ENCODE peak calls at places on chromosomes 5 and 9, in four cellular contexts. One of them, this sample, is unnamed.

GRCh38 chr5:146965781-146966659 is 87.5 kb upstream of the PPP2R2B start:
- DNase-seq in A549: peak
- DNase-seq in HepG2: peak
- DNase-seq in GM12878: peak
- DNase-seq in this sample: peak

GRCh38 chr9:8821910-8822666 is 1022.5 kb upstream of the DMAC1 start:
- DNase-seq in GM12878: no peak
- DNase-seq in HepG2: no peak
- DNase-seq in A549: no peak
- DNase-seq in this sample: no peak

GRCh38 chr9:129166962-129167557 is 11.0 kb downstream of the IER5L start:
- DNase-seq in A549: peak
- DNase-seq in GM12878: no peak
- DNase-seq in HepG2: peak
- DNase-seq in this sample: no peak

GRCh38 chr9:92637886-92638620 is 31.9 kb downstream of the IPPK start:
- DNase-seq in HepG2: no peak
- DNase-seq in GM12878: no peak
- DNase-seq in A549: no peak
- DNase-seq in this sample: no peak

GRCh38 chr9:112180387-112180881 is 5.3 kb upstream of the SUSD1 start:
- DNase-seq in GM12878: no peak
- DNase-seq in A549: no peak
- DNase-seq in HepG2: peak
- DNase-seq in this sample: no peak

GRCh38 chr9:137705443-137705863 is 86.6 kb downstream of the EHMT1 start:
- DNase-seq in GM12878: peak
- DNase-seq in HepG2: no peak
- DNase-seq in A549: no peak
- DNase-seq in this sample: no peak

GRCh38 chr9:125867752-125868400 is 120.7 kb downstream of the PBX3 start:
- DNase-seq in GM12878: no peak
- DNase-seq in A549: no peak
- DNase-seq in HepG2: no peak
- DNase-seq in this sample: no peak

GRCh38 chr9:114205171-114206015 is 50.1 kb downstream of the COL27A1 start:
- DNase-seq in A549: no peak
- DNase-seq in GM12878: no peak
- DNase-seq in HepG2: no peak
- DNase-seq in this sample: no peak

GRCh38 chr5:170886210-170886894 is 24.5 kb downstream of the RANBP17 start:
- DNase-seq in GM12878: no peak
- DNase-seq in HepG2: no peak
- DNase-seq in A549: no peak
- DNase-seq in this sample: no peak

GRCh38 chr5:179901915-179902762 is 5.6 kb downstream of the TBC1D9B start:
- DNase-seq in GM12878: no peak
- DNase-seq in HepG2: no peak
- DNase-seq in A549: no peak
- DNase-seq in this sample: no peak

GRCh38 chr5:167916706-167917105 is 374.7 kb upstream of the WWC1 start:
- DNase-seq in GM12878: no peak
- DNase-seq in A549: no peak
- DNase-seq in HepG2: no peak
- DNase-seq in this sample: no peak

GRCh38 chr9:128335914-128336313 is 4.4 kb upstream of the SLC27A4 start:
- DNase-seq in A549: no peak
- DNase-seq in GM12878: no peak
- DNase-seq in HepG2: no peak
- DNase-seq in this sample: no peak

GRCh38 chr9:15724006-15724405 is 171.2 kb downstream of the CCDC171 start:
- DNase-seq in GM12878: no peak
- DNase-seq in A549: no peak
- DNase-seq in HepG2: no peak
- DNase-seq in this sample: no peak

GRCh38 chr5:180343110-180343845 is 9.9 kb downstream of the GFPT2 start:
- DNase-seq in A549: no peak
- DNase-seq in GM12878: no peak
- DNase-seq in HepG2: no peak
- DNase-seq in this sample: no peak

GRCh38 chr5:148386041-148386440 is 2.3 kb downstream of the FBXO38 start:
- DNase-seq in A549: no peak
- DNase-seq in HepG2: peak
- DNase-seq in GM12878: no peak
- DNase-seq in this sample: no peak

GRCh38 chr9:135480071-135480941 is 724 bp downstream of the PPP1R26 start:
- DNase-seq in A549: peak
- DNase-seq in GM12878: no peak
- DNase-seq in HepG2: peak
- DNase-seq in this sample: peak

GRCh38 chr5:125316913-125317545 is 570.6 kb upstream of the ZNF608 start:
- DNase-seq in GM12878: no peak
- DNase-seq in A549: no peak
- DNase-seq in HepG2: no peak
- DNase-seq in this sample: peak

GRCh38 chr5:135565691-135566421 is 12.9 kb downstream of the CXCL14 start:
- DNase-seq in A549: peak
- DNase-seq in GM12878: no peak
- DNase-seq in HepG2: peak
- DNase-seq in this sample: peak

GRCh38 chr9:96176901-96177718 is 124.9 kb downstream of the HSD17B3 start:
- DNase-seq in HepG2: no peak
- DNase-seq in GM12878: no peak
- DNase-seq in A549: no peak
- DNase-seq in this sample: peak

GRCh38 chr9:111525056-111525977 is at the start of gene ZNF483:
- DNase-seq in GM12878: no peak
- DNase-seq in A549: peak
- DNase-seq in HepG2: peak
- DNase-seq in this sample: peak

GRCh38 chr5:32523625-32524024 is 61.7 kb upstream of the SUB1 start:
- DNase-seq in HepG2: peak
- DNase-seq in A549: no peak
- DNase-seq in GM12878: no peak
- DNase-seq in this sample: peak

GRCh38 chr5:179906795-179907569 is 715 bp downstream of the TBC1D9B start:
- DNase-seq in A549: no peak
- DNase-seq in GM12878: no peak
- DNase-seq in HepG2: no peak
- DNase-seq in this sample: peak

GRCh38 chr9:130835441-130836298 is 616 bp downstream of the ABL1 start:
- DNase-seq in GM12878: no peak
- DNase-seq in A549: peak
- DNase-seq in HepG2: no peak
- DNase-seq in this sample: peak

GRCh38 chr9:129840024-129840423 is 4.8 kb downstream of the USP20 start:
- DNase-seq in A549: no peak
- DNase-seq in HepG2: no peak
- DNase-seq in GM12878: no peak
- DNase-seq in this sample: no peak

GRCh38 chr5:131538177-131538593 is 96.8 kb downstream of the RAPGEF6 start:
- DNase-seq in A549: no peak
- DNase-seq in HepG2: peak
- DNase-seq in GM12878: no peak
- DNase-seq in this sample: no peak

GRCh38 chr5:34660444-34660843 is 4.3 kb downstream of the RAI14 start:
- DNase-seq in HepG2: no peak
- DNase-seq in GM12878: no peak
- DNase-seq in A549: no peak
- DNase-seq in this sample: no peak

GRCh38 chr9:114366334-114367128 is 21.3 kb downstream of the AKNA start:
- DNase-seq in HepG2: no peak
- DNase-seq in GM12878: no peak
- DNase-seq in A549: no peak
- DNase-seq in this sample: no peak

GRCh38 chr9:127637322-127637847 is 25.3 kb downstream of the STXBP1 start:
- DNase-seq in GM12878: no peak
- DNase-seq in HepG2: peak
- DNase-seq in A549: no peak
- DNase-seq in this sample: no peak

GRCh38 chr5:173451031-173451430 is 122.8 kb upstream of the STC2 start:
- DNase-seq in HepG2: peak
- DNase-seq in A549: peak
- DNase-seq in GM12878: no peak
- DNase-seq in this sample: peak

GRCh38 chr5:34923694-34924461 is 5.5 kb upstream of the DNAJC21 start:
- DNase-seq in HepG2: no peak
- DNase-seq in GM12878: no peak
- DNase-seq in A549: peak
- DNase-seq in this sample: no peak

GRCh38 chr9:88791105-88791805 is 200.0 kb upstream of the S1PR3 start:
- DNase-seq in HepG2: no peak
- DNase-seq in A549: no peak
- DNase-seq in GM12878: no peak
- DNase-seq in this sample: no peak

GRCh38 chr9:85290019-85290418 is 451.7 kb downstream of the AGTPBP1 start:
- DNase-seq in A549: no peak
- DNase-seq in HepG2: no peak
- DNase-seq in GM12878: no peak
- DNase-seq in this sample: no peak

GRCh38 chr5:122222580-122222979 is 89.5 kb upstream of the SNCAIP start:
- DNase-seq in A549: no peak
- DNase-seq in HepG2: no peak
- DNase-seq in GM12878: no peak
- DNase-seq in this sample: no peak

GRCh38 chr9:111644195-111644772 is 13.2 kb downstream of the DNAJC25 start:
- DNase-seq in HepG2: peak
- DNase-seq in A549: no peak
- DNase-seq in GM12878: no peak
- DNase-seq in this sample: no peak

GRCh38 chr9:84671651-84672467 is 2.3 kb downstream of the NTRK2 start:
- DNase-seq in A549: no peak
- DNase-seq in GM12878: no peak
- DNase-seq in HepG2: no peak
- DNase-seq in this sample: peak

GRCh38 chr9:116484483-116484776 is 202.7 kb upstream of the TRIM32 start:
- DNase-seq in GM12878: no peak
- DNase-seq in A549: no peak
- DNase-seq in HepG2: no peak
- DNase-seq in this sample: no peak

GRCh38 chr5:93130623-93131022 is 450.4 kb downstream of the NR2F1-AS1 start:
- DNase-seq in A549: no peak
- DNase-seq in HepG2: no peak
- DNase-seq in GM12878: no peak
- DNase-seq in this sample: no peak

GRCh38 chr5:155260798-155261197 is 247.2 kb downstream of the KIF4B start:
- DNase-seq in HepG2: peak
- DNase-seq in GM12878: no peak
- DNase-seq in A549: no peak
- DNase-seq in this sample: peak

GRCh38 chr5:81245871-81246235 is 12.7 kb downstream of the CKMT2 start:
- DNase-seq in A549: no peak
- DNase-seq in HepG2: no peak
- DNase-seq in GM12878: no peak
- DNase-seq in this sample: no peak

GRCh38 chr9:136175745-136176290 is 29.1 kb downstream of the LHX3 start:
- DNase-seq in A549: no peak
- DNase-seq in HepG2: no peak
- DNase-seq in GM12878: no peak
- DNase-seq in this sample: no peak

GRCh38 chr9:95030920-95031662 is 286.4 kb downstream of the FANCC start:
- DNase-seq in GM12878: no peak
- DNase-seq in A549: no peak
- DNase-seq in HepG2: no peak
- DNase-seq in this sample: no peak

GRCh38 chr9:95029720-95030119 is 287.8 kb downstream of the FANCC start:
- DNase-seq in GM12878: no peak
- DNase-seq in HepG2: no peak
- DNase-seq in A549: no peak
- DNase-seq in this sample: no peak

GRCh38 chr9:95030344-95030743 is 287.2 kb downstream of the FANCC start:
- DNase-seq in GM12878: no peak
- DNase-seq in A549: no peak
- DNase-seq in HepG2: no peak
- DNase-seq in this sample: no peak

GRCh38 chr9:95032580-95033298 is 284.8 kb downstream of the FANCC start:
- DNase-seq in GM12878: no peak
- DNase-seq in A549: no peak
- DNase-seq in HepG2: no peak
- DNase-seq in this sample: no peak

GRCh38 chr9:95031711-95032461 is 285.6 kb downstream of the FANCC start:
- DNase-seq in HepG2: peak
- DNase-seq in GM12878: no peak
- DNase-seq in A549: no peak
- DNase-seq in this sample: no peak
- TF ChIP-seq PBX3 in HepG2: no peak
- TF ChIP-seq PBX3 in GM12878: no peak
- TF ChIP-seq PBX3 in A549: no peak
- TF ChIP-seq PBX3 in this sample: no peak

DNA sequence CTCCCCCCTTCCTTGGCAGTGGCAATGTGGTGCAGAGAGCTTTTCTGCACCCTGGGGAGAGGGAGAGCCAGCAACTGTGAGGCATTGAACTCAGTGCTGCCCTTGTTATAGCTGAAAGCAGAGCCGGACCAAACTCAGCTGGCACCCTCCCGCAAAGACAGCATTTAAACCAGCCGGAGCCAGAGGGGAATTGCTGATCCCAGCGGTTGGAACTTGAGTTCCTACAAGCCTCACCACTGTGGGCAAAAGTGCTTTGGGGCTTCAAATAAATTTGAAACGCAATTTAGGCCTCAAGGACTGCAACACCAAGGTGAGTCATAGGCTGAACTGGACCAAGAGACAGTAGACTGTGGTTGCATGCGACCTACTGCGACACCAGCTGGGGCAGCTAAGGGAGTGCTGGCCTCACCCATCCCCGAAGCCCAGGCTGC is 207.6 kb upstream of the CDKN2B start:
- DNase-seq in GM12878: no peak
- DNase-seq in A549: no peak
- DNase-seq in HepG2: peak
- DNase-seq in this sample: no peak
- TF ChIP-seq PBX3 in GM12878: no peak
- TF ChIP-seq PBX3 in A549: no peak
- TF ChIP-seq PBX3 in HepG2: no peak
- TF ChIP-seq PBX3 in this sample: no peak

GRCh38 chr5:37494756-37495155 is 115.6 kb downstream of the WDR70 start:
- DNase-seq in GM12878: no peak
- DNase-seq in A549: no peak
- DNase-seq in HepG2: no peak
- DNase-seq in this sample: no peak
- TF ChIP-seq PBX3 in GM12878: no peak
- TF ChIP-seq PBX3 in A549: no peak
- TF ChIP-seq PBX3 in HepG2: no peak
- TF ChIP-seq PBX3 in this sample: no peak

DNA sequence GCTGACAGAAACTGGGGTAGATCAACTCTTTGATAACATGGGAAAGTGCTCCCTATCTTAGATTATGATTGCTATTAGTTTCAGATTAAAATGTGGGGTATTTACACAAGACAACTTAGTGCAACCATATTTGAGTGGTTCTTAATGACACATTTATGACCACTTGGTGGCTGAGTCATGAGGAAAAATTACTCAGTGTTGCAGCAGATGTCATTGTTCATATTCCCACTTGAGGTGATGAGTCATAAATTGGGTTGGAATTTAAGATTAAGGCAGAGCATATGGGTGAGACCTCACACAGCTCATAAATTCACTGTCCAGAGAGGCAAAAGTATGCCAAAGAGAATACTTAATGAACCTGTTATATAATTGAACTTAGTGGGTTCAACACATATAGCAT is 408.3 kb downstream of the DMRT2 start:
- DNase-seq in GM12878: no peak
- DNase-seq in A549: no peak
- DNase-seq in HepG2: no peak
- DNase-seq in this sample: no peak
- TF ChIP-seq PBX3 in GM12878: no peak
- TF ChIP-seq PBX3 in A549: no peak
- TF ChIP-seq PBX3 in HepG2: no peak
- TF ChIP-seq PBX3 in this sample: peak